ENCODE peak calls at places on chromosome 18, in six cellular contexts. One of them, this sample, is unnamed.
A peak's percentile ranks its signal among the peaks of the same experiment; 100 is the strongest.

GRCh38 chr18:55777666-55778304 is 189.8 kb upstream of the TCF4 start:
- DNase-seq in transverse colon: no peak
- DNase-seq in K562: no peak
- DNase-seq in stomach: no peak
- DNase-seq in lower lobe of right lung: no peak
- DNase-seq in IMR-90: no peak
- DNase-seq in this sample: no peak

GRCh38 chr18:9726175-9726574 is 18.1 kb downstream of the RAB31 start:
- DNase-seq in transverse colon: no peak
- DNase-seq in K562: no peak
- DNase-seq in stomach: no peak
- DNase-seq in lower lobe of right lung: no peak
- DNase-seq in IMR-90: no peak
- DNase-seq in this sample: no peak

GRCh38 chr18:46174317-46175039 is 70.3 kb downstream of the HAUS1 start:
- DNase-seq in transverse colon: peak; percentile 20
- DNase-seq in K562: no peak
- DNase-seq in stomach: peak; percentile 31
- DNase-seq in lower lobe of right lung: peak; percentile 55
- DNase-seq in IMR-90: peak; percentile 30
- DNase-seq in this sample: peak; percentile 62

GRCh38 chr18:37661478-37661877 is 95.9 kb upstream of the CELF4 start:
- DNase-seq in transverse colon: no peak
- DNase-seq in K562: no peak
- DNase-seq in stomach: no peak
- DNase-seq in lower lobe of right lung: no peak
- DNase-seq in IMR-90: no peak
- DNase-seq in this sample: no peak

GRCh38 chr18:63028380-63028779 is 291.2 kb downstream of the BCL2 start:
- DNase-seq in transverse colon: no peak
- DNase-seq in K562: no peak
- DNase-seq in stomach: no peak
- DNase-seq in lower lobe of right lung: no peak
- DNase-seq in IMR-90: no peak
- DNase-seq in this sample: no peak

GRCh38 chr18:68498185-68498584 is 216.7 kb downstream of the TMX3 start:
- DNase-seq in transverse colon: no peak
- DNase-seq in K562: no peak
- DNase-seq in stomach: no peak
- DNase-seq in lower lobe of right lung: no peak
- DNase-seq in IMR-90: no peak
- DNase-seq in this sample: no peak

GRCh38 chr18:12686100-12686499 is 16.4 kb downstream of the CEP76 start:
- DNase-seq in transverse colon: no peak
- DNase-seq in K562: no peak
- DNase-seq in stomach: no peak
- DNase-seq in lower lobe of right lung: no peak
- DNase-seq in IMR-90: peak; percentile 30
- DNase-seq in this sample: no peak

GRCh38 chr18:6835345-6835744 is 105.8 kb downstream of the ARHGAP28 start:
- DNase-seq in transverse colon: no peak
- DNase-seq in K562: no peak
- DNase-seq in stomach: no peak
- DNase-seq in lower lobe of right lung: no peak
- DNase-seq in IMR-90: peak; percentile 76
- DNase-seq in this sample: no peak

GRCh38 chr18:23689031-23689615 is at the start of gene LAMA3:
- DNase-seq in transverse colon: peak; percentile 61
- DNase-seq in K562: no peak
- DNase-seq in stomach: peak; percentile 77
- DNase-seq in lower lobe of right lung: peak; percentile 82
- DNase-seq in IMR-90: peak; percentile 11
- DNase-seq in this sample: no peak

GRCh38 chr18:70781860-70782453 is 493.1 kb downstream of the SOCS6 start:
- DNase-seq in transverse colon: peak; percentile 25
- DNase-seq in K562: peak; percentile 18
- DNase-seq in stomach: peak; percentile 45
- DNase-seq in lower lobe of right lung: no peak
- DNase-seq in IMR-90: peak; percentile 1
- DNase-seq in this sample: no peak

GRCh38 chr18:67310826-67311225 is 205.7 kb downstream of the DSEL start:
- DNase-seq in transverse colon: no peak
- DNase-seq in K562: no peak
- DNase-seq in stomach: no peak
- DNase-seq in lower lobe of right lung: no peak
- DNase-seq in IMR-90: peak; percentile 47
- DNase-seq in this sample: no peak

GRCh38 chr18:67359868-67360838 is 156.4 kb downstream of the DSEL start:
- DNase-seq in transverse colon: peak; percentile 13
- DNase-seq in K562: no peak
- DNase-seq in stomach: no peak
- DNase-seq in lower lobe of right lung: no peak
- DNase-seq in IMR-90: peak; percentile 96
- DNase-seq in this sample: no peak

GRCh38 chr18:80204142-80204541 is 43.2 kb downstream of the PARD6G start:
- DNase-seq in transverse colon: no peak
- DNase-seq in K562: no peak
- DNase-seq in stomach: no peak
- DNase-seq in lower lobe of right lung: no peak
- DNase-seq in IMR-90: no peak
- DNase-seq in this sample: no peak
- H3K4me1 ChIP-seq in transverse colon: no peaks in the 10 kb centered on the region
- H3K4me1 ChIP-seq in K562: no peaks in the 10 kb centered on the region
- H3K4me1 ChIP-seq in stomach: no peaks in the 10 kb centered on the region
- H3K4me1 ChIP-seq in lower lobe of right lung: no peaks in the 10 kb centered on the region
- H3K4me1 ChIP-seq in IMR-90: no peaks in the 10 kb centered on the region
- H3K4me1 ChIP-seq in this sample: no peaks in the 10 kb centered on the region

DNA sequence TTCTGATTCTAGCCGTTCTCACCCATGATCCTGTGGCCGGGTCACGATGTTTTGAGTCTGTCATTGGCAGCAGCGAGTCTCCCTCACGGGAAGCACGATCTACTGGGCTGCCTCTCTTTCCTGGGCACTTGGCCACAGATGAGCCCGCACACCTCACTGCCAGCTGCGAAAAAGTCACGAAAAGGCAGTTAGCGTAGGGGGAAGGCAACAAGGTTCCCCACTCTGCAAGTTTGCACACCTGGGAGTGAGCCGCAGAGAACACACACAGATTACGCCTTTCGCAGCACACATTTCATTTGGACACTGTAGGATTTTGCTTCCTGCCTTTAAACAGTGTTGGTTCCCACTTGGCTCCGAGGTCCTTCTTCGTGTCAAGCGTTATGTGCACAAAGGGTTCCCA is 157.4 kb upstream of the SALL3 start:
- DNase-seq in transverse colon: no peak
- DNase-seq in K562: no peak
- DNase-seq in stomach: no peak
- DNase-seq in lower lobe of right lung: no peak
- DNase-seq in IMR-90: no peak
- DNase-seq in this sample: no peak
- H3K9me3 ChIP-seq in transverse colon: no peaks in the 10 kb centered on the region
- H3K9me3 ChIP-seq in K562: no peaks in the 10 kb centered on the region
- H3K9me3 ChIP-seq in stomach: no peaks in the 10 kb centered on the region
- H3K9me3 ChIP-seq in lower lobe of right lung: no peaks in the 10 kb centered on the region
- H3K9me3 ChIP-seq in IMR-90: peaks cover 58% of the 10 kb centered on the region
- H3K9me3 ChIP-seq in this sample: no peaks in the 10 kb centered on the region

DNA sequence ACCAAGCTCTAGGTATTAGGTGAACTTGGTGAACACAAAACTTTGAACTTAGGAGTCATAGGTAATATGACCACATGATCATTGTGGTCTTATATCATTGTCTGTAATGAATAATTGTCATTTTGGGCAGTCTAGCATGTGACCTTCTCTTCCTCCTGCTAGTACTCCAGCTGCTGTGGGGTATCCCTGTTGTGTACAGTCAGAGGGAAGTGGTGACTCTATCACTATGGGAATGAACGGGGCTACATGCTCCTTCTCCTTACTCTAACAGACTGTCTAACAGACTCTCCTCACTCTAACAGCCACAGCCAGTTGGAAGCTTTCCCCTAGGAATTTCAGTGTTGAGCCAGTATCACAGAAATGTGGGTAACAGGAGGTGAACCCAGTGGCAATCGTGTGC is 68.2 kb upstream of the NEDD4L start:
- DNase-seq in transverse colon: no peak
- DNase-seq in K562: no peak
- DNase-seq in stomach: no peak
- DNase-seq in lower lobe of right lung: no peak
- DNase-seq in IMR-90: no peak
- DNase-seq in this sample: no peak
- H3K4me3 ChIP-seq in transverse colon: no peak overlapping the region
- H3K4me3 ChIP-seq in K562: no peak overlapping the region
- H3K4me3 ChIP-seq in stomach: no peak overlapping the region
- H3K4me3 ChIP-seq in lower lobe of right lung: peak overlapping the region; percentile 35
- H3K4me3 ChIP-seq in IMR-90: no peak overlapping the region
- H3K4me3 ChIP-seq in this sample: no peak overlapping the region

DNA sequence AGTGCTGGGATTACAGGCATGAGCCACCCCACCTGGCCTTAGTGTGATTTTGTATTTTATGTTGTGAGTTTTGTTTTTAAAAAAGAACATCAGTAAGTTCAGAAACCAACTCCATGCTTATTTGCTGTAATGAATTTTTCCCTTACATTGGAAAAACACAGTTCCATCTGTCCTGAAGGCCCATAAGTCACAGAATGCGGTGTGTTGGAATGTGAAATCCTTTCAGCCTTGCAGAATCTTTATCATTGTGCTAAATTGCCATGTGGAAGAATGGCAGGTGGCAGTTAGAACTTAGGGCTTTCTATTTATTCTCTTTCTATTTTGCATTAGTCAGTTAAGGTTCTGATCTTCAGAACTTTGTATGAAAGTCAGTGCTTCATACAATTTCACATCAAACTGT is 52.6 kb downstream of the NEDD4L start:
- DNase-seq in transverse colon: no peak
- DNase-seq in K562: no peak
- DNase-seq in stomach: no peak
- DNase-seq in lower lobe of right lung: no peak
- DNase-seq in IMR-90: no peak
- DNase-seq in this sample: no peak
- H3K4me1 ChIP-seq in transverse colon: peaks cover 32% of the 10 kb centered on the region
- H3K4me1 ChIP-seq in K562: peaks cover 9% of the 10 kb centered on the region
- H3K4me1 ChIP-seq in stomach: peaks cover 26% of the 10 kb centered on the region
- H3K4me1 ChIP-seq in lower lobe of right lung: peaks cover 68% of the 10 kb centered on the region
- H3K4me1 ChIP-seq in IMR-90: peaks cover 3% of the 10 kb centered on the region
- H3K4me1 ChIP-seq in this sample: no peaks in the 10 kb centered on the region

DNA sequence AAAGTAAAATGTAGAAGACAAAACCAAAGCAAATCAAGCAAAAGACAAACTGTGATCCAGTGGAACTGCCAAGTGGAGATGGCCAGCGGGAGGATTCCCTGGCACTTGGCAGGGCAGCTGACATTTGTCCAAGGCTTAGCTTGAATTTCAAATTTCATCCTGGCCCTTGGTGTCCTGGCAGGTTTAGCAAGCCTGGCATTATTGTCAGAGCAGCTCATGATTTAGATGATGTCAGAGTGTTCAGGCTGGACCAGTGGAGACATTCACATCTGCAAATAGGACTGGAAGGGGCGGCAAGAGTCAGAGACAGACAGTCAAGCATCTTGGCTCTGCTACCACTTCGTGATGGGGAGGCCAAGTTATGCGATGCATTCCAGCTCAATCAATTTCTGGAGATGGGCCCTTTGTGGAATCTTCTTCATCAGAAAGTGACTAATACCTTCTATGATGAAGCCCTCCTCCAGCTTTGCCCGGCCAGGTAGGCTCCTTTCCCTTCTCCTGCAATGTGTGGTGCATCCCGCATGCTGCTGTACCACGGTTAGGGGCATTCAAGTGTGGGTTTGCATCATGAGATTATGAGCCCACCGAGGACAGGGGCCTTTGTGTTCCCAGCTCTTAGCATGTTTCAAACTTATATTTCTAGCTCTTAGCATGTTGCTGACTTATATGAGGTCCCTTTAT is 199.7 kb downstream of the ANKRD30B start:
- DNase-seq in transverse colon: no peak
- DNase-seq in K562: no peak
- DNase-seq in stomach: no peak
- DNase-seq in lower lobe of right lung: no peak
- DNase-seq in IMR-90: no peak
- DNase-seq in this sample: no peak
- H3K9me3 ChIP-seq in transverse colon: no peaks in the 10 kb centered on the region
- H3K9me3 ChIP-seq in K562: no peaks in the 10 kb centered on the region
- H3K9me3 ChIP-seq in stomach: no peaks in the 10 kb centered on the region
- H3K9me3 ChIP-seq in lower lobe of right lung: no peaks in the 10 kb centered on the region
- H3K9me3 ChIP-seq in IMR-90: peaks cover 21% of the 10 kb centered on the region
- H3K9me3 ChIP-seq in this sample: no peaks in the 10 kb centered on the region